ENCODE peak calls at places on chromosomes 3 and 15, in eight cellular contexts. J, R, V, U, S, T, N and Y are unnamed samples. For H3K36me3 and H3K4me1, the result is how much of the 10 kb centered on the place peaks cover.

GRCh38 chr15:37767841-37768455 is 166.5 kb upstream of the TMCO5A start:
- DNase-seq in T (no peak), S (peak), N (no peak), R (no peak), V (no peak), J (no peak), U (no peak), Y (no peak)

GRCh38 chr3:139301183-139301582 is 42.6 kb upstream of the MRPS22 start:
- DNase-seq in V (no peak), J (no peak), U (no peak), T (no peak), N (no peak), R (no peak), S (peak), Y (peak)

GRCh38 chr3:129121792-129122696 is at the start of gene RAB43:
- DNase-seq in T (peak), R (peak), J (peak), V (peak), U (peak), N (peak), S (peak), Y (peak)

GRCh38 chr3:177602601-177603136 is 405.4 kb upstream of the TBL1XR1 start:
- DNase-seq in S (peak), T (no peak), U (no peak), N (no peak), R (no peak), V (no peak), J (no peak), Y (no peak)

GRCh38 chr3:178684881-178685590 is 148.8 kb downstream of the KCNMB2 start:
- DNase-seq in N (peak), J (no peak), V (no peak), T (no peak), S (no peak), U (no peak), R (no peak), Y (no peak)

GRCh38 chr3:98961161-98962155 is 60.0 kb upstream of the DCBLD2 start:
- DNase-seq in N (no peak), R (no peak), S (peak), U (no peak), J (no peak), T (no peak), V (no peak), Y (no peak)

GRCh38 chr15:57158589-57158988 is 217.7 kb upstream of the CGNL1 start:
- DNase-seq in T (no peak), N (no peak), V (no peak), R (no peak), U (no peak), S (peak), J (no peak), Y (no peak)

GRCh38 chr15:41695750-41696436 is 35.7 kb downstream of the MGA start:
- DNase-seq in J (no peak), S (peak), T (no peak), R (no peak), N (no peak), V (no peak), U (no peak), Y (peak)

GRCh38 chr3:64732570-64732969 is 44.8 kb upstream of the ADAMTS9 start:
- DNase-seq in S (peak), J (no peak), R (no peak), V (no peak), U (no peak), T (no peak), N (no peak), Y (peak)

GRCh38 chr15:68265086-68265485 is 12.5 kb upstream of the FEM1B start:
- DNase-seq in J (no peak), R (no peak), N (no peak), T (no peak), U (no peak), V (no peak), S (no peak), Y (no peak)

GRCh38 chr3:39405687-39406367 is 693 bp upstream of the RPSA start:
- DNase-seq in N (no peak), T (no peak), R (no peak), V (no peak), J (no peak), S (no peak), U (no peak), Y (no peak)

GRCh38 chr3:134644731-134645514 is 5.9 kb downstream of the KY start:
- DNase-seq in R (no peak), V (no peak), J (no peak), U (no peak), N (no peak), S (no peak), T (no peak), Y (no peak)

GRCh38 chr15:29451201-29451781 is 181.7 kb upstream of the NSMCE3 start:
- DNase-seq in T (no peak), S (no peak), U (no peak), N (peak), J (no peak), V (no peak), R (no peak), Y (no peak)

GRCh38 chr3:46360904-46361303 is 7.0 kb downstream of the CCR2 start:
- DNase-seq in V (no peak), S (no peak), U (peak), N (no peak), R (no peak), T (no peak), J (no peak), Y (no peak)

GRCh38 chr3:164687211-164687610 is 391.1 kb downstream of the SI start:
- DNase-seq in U (no peak), R (no peak), T (no peak), V (no peak), S (no peak), N (no peak), J (no peak), Y (no peak)

GRCh38 chr3:100709840-100710235 is 544 bp downstream of the TFG start:
- DNase-seq in T (peak), S (peak), J (no peak), N (peak), U (peak), R (peak), V (no peak), Y (peak)

GRCh38 chr3:53725308-53725995 is 120.8 kb downstream of the CHDH start:
- DNase-seq in N (no peak), S (no peak), U (no peak), T (no peak), J (no peak), V (no peak), R (no peak), Y (no peak)

GRCh38 chr15:96406701-96407100 is 76.2 kb downstream of the NR2F2 start:
- DNase-seq in U (no peak), T (no peak), N (no peak), J (no peak), V (no peak), R (no peak), S (no peak), Y (no peak)

GRCh38 chr15:90315276-90315982 is 36.7 kb upstream of the ZNF774 start:
- DNase-seq in S (peak), U (no peak), N (no peak), R (no peak), T (no peak), J (peak), V (no peak), Y (no peak)
- H3K27ac ChIP-seq in S (no peak), U (no peak), N (peak), R (no peak), T (peak), J (peak), V (peak), Y (no peak)

GRCh38 chr3:10085738-10086137 is 22.3 kb downstream of the FANCD2OS start:
- DNase-seq in T (no peak), U (no peak), J (no peak), R (no peak), N (no peak), V (no peak), S (no peak), Y (no peak)
- H3K36me3 ChIP-seq in T (under half), U (under half), J (under half), R (under half), N (half or more), V (under half), S (under half), Y (half or more)

GRCh38 chr15:69422336-69422895 is 8.3 kb downstream of the KIF23 start:
- DNase-seq in S (no peak), U (no peak), V (no peak), T (no peak), N (no peak), R (no peak), J (no peak), Y (peak)
- H3K4me1 ChIP-seq in S (under half), U (under half), V (under half), T (under half), N (under half), R (under half), J (under half), Y (under half)

GRCh38 chr3:141346839-141347238 is 21.5 kb upstream of the ZBTB38 start:
- DNase-seq in U (no peak), T (no peak), R (no peak), V (no peak), S (peak), J (no peak), N (no peak), Y (no peak)

GRCh38 chr3:141343824-141344223 is 24.5 kb upstream of the ZBTB38 start:
- DNase-seq in U (no peak), J (no peak), T (no peak), S (no peak), N (no peak), V (no peak), R (no peak), Y (no peak)

GRCh38 chr3:141345528-141345927 is 22.8 kb upstream of the ZBTB38 start:
- DNase-seq in S (no peak), V (no peak), J (no peak), R (no peak), T (no peak), U (no peak), N (no peak), Y (no peak)

GRCh38 chr3:141348848-141349247 is 19.5 kb upstream of the ZBTB38 start:
- DNase-seq in J (no peak), S (no peak), U (no peak), V (no peak), T (no peak), N (no peak), R (no peak), Y (no peak)

GRCh38 chr3:141345951-141346817 is 22.1 kb upstream of the ZBTB38 start:
- DNase-seq in N (no peak), S (no peak), R (no peak), J (no peak), T (no peak), U (no peak), V (no peak), Y (no peak)
- H3K27ac ChIP-seq in N (no peak), S (no peak), R (no peak), J (no peak), T (no peak), U (no peak), V (no peak), Y (no peak)

GRCh38 chr3:123423806-123424205 is 25.1 kb downstream of the ADCY5 start:
- DNase-seq in N (no peak), U (no peak), V (no peak), J (no peak), R (no peak), T (no peak), S (no peak), Y (no peak)

GRCh38 chr3:123424321-123424998 is 24.4 kb downstream of the ADCY5 start:
- DNase-seq in T (no peak), J (peak), S (no peak), V (no peak), N (no peak), U (no peak), R (no peak), Y (no peak)

GRCh38 chr3:123422457-123422856 is 26.4 kb downstream of the ADCY5 start:
- DNase-seq in S (no peak), N (no peak), J (no peak), T (no peak), V (no peak), U (no peak), R (no peak), Y (no peak)

GRCh38 chr3:123423026-123423425 is 25.9 kb downstream of the ADCY5 start:
- DNase-seq in N (no peak), J (no peak), S (no peak), R (no peak), V (no peak), U (no peak), T (no peak), Y (no peak)

DNA sequence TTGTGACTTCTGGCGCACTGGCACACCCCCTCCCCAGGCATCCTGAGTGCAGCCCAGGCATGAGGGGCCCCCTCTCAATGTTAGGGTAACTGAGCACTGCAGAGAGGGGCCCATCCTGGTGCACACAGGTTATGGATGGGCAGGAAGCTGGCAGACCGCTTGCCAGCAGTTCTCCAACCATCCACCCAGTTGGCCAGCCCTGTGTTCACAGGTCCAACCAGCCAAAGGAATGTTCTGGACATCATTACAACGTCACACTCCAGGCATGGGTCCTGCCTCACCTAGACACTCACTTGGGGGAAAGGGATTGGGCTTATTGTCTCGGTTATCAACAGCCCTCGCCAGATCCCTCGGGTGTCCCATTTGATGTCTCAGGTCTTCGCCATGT is 23.9 kb downstream of the ADCY5 start:
- DNase-seq in R (no peak), N (no peak), V (no peak), J (no peak), U (no peak), T (no peak), S (no peak), Y (no peak)
- H3K36me3 ChIP-seq in R (under half), N (under half), V (under half), J (under half), U (under half), T (under half), S (under half), Y (under half)

GRCh38 chr15:31660800-31661199 is 334.2 kb downstream of the KLF13 start:
- DNase-seq in T (no peak), R (no peak), U (no peak), J (no peak), N (no peak), V (no peak), S (no peak), Y (no peak)
- H3K4me1 ChIP-seq in T (under half), R (under half), U (under half), J (under half), N (under half), V (under half), S (under half), Y (under half)

GRCh38 chr3:125052671-125053303 is 3.0 kb downstream of the HEG1 start:
- DNase-seq in R (no peak), U (no peak), S (peak), J (no peak), V (no peak), N (no peak), T (no peak), Y (peak)
- H3K27ac ChIP-seq in R (peak), U (peak), S (peak), J (peak), V (peak), N (no peak), T (peak), Y (peak)

DNA sequence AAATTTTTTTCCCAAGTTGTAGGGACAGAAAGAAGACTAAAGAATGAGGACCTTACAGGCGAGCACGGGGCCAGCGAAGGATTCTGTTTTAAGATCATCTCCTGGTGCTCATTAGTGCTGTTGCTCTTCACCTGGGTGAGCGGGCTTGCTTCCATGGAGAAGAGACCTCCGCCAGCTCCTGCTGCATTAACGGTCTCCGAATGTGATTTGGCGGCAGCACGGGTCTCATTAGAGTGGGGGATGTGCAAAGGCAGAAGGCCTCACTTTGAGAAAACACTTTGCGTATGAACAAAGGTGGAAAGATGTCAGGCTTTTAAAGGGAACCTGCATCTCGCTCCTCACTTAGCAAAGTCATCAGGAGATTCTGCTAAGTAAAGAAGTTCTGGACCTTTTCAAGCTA is 753.4 kb upstream of the CFAP20DC start:
- DNase-seq in S (no peak), N (no peak), V (no peak), R (no peak), U (no peak), T (no peak), J (no peak), Y (no peak)
- H3K36me3 ChIP-seq in S (under half), N (under half), V (under half), R (under half), U (under half), T (under half), J (under half), Y (under half)

DNA sequence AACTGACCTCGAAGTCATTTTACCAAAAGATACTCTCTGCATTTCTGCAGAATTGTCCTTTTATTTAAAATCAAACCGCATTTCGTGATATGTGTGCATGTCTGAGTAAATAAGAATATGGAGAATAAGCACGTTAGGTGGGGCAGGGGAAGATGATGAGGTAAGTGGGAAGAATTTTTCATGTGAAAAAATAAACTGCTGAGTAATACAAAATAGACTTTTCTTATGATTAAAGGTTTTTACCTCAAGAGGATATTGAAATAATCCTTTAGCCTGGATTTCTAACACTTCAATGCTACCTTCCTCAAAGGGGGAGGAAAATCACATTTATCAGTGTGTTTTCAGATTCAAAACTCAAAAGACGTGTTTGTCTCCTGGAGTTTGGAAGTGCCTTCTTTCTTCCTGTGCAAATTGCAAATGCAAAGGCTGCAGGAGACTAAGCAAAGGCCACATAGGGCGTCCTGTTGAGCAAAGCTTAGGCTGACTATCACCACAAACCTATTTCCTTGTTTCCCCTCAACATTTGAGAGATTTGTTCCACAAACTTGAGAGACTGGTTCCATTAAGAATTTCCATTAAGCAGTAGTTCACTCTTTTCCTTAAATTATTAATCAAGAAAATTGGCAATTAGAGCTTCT is 813.5 kb downstream of the MCTP2 start:
- DNase-seq in S (no peak), N (no peak), T (no peak), J (no peak), V (no peak), U (no peak), R (no peak), Y (no peak)
- H3K4me1 ChIP-seq in S (under half), N (under half), T (under half), J (under half), V (under half), U (under half), R (under half), Y (under half)

GRCh38 chr3:149449799-149450198 is 24.7 kb upstream of the TM4SF4 start:
- DNase-seq in S (peak), U (no peak), V (no peak), R (no peak), N (no peak), J (no peak), T (no peak), Y (no peak)
- H3K27ac ChIP-seq in S (peak), U (no peak), V (no peak), R (no peak), N (no peak), J (peak), T (peak), Y (no peak)